ENCODE peak calls at places on chromosomes 11 and 22, in seven cellular contexts. N, T, B, F, M, D and H are unnamed samples.

GRCh38 chr11:64762916-64763803 is 3.4 kb upstream of the PYGM start:
- DNase-seq in N (peak), T (peak), B (peak), F (no peak), M (no peak), D (no peak), H (peak)

GRCh38 chr11:16809901-16810668 is 71.6 kb downstream of the C11orf58 start:
- DNase-seq in N (no peak), T (no peak), B (peak), F (no peak), M (no peak), D (no peak), H (no peak)

GRCh38 chr22:42296381-42296853 is 26.0 kb upstream of the TCF20 start:
- DNase-seq in N (no peak), T (no peak), B (no peak), F (no peak), M (no peak), D (no peak), H (no peak)

GRCh38 chr11:109112748-109113378 is 309.1 kb upstream of the C11orf87 start:
- DNase-seq in N (no peak), T (no peak), B (no peak), F (no peak), M (no peak), D (no peak), H (peak)

GRCh38 chr11:102114032-102114431 is 3.8 kb downstream of the YAP1 start:
- DNase-seq in N (peak), T (no peak), B (peak), F (no peak), M (no peak), D (no peak), H (peak)

GRCh38 chr11:77199346-77199745 is 71.3 kb downstream of the MYO7A start:
- DNase-seq in N (no peak), T (no peak), B (no peak), F (no peak), M (no peak), D (no peak), H (no peak)

GRCh38 chr22:43151251-43152000 is at the start of gene TSPO:
- DNase-seq in N (peak), T (peak), B (peak), F (no peak), M (peak), D (no peak), H (peak)

GRCh38 chr11:128415539-128415938 is 171.8 kb downstream of the ETS1 start:
- DNase-seq in N (no peak), T (no peak), B (peak), F (no peak), M (no peak), D (no peak), H (no peak)

GRCh38 chr22:49470741-49471134 is 356.9 kb downstream of the BRD1 start:
- DNase-seq in N (no peak), T (no peak), B (no peak), F (no peak), M (no peak), D (no peak), H (no peak)

GRCh38 chr22:19419464-19420178 is 11.9 kb downstream of the HIRA start:
- DNase-seq in N (no peak), T (no peak), B (peak), F (no peak), M (no peak), D (no peak), H (peak)

GRCh38 chr11:102608699-102609098 is 16.4 kb downstream of the MMP20 start:
- DNase-seq in N (no peak), T (no peak), B (no peak), F (no peak), M (no peak), D (no peak), H (no peak)

GRCh38 chr22:46706060-46706459 is 32.0 kb downstream of the CERK start:
- DNase-seq in N (no peak), T (no peak), B (no peak), F (no peak), M (no peak), D (no peak), H (no peak)

GRCh38 chr22:37187891-37188761 is at the start of gene C1QTNF6:
- DNase-seq in N (peak), T (peak), B (peak), F (no peak), M (peak), D (peak), H (peak)

GRCh38 chr11:131760191-131760951 is 390.0 kb downstream of the NTM start:
- DNase-seq in N (no peak), T (peak), B (peak), F (no peak), M (no peak), D (no peak), H (peak)

GRCh38 chr11:109680127-109680526 is 258.1 kb downstream of the C11orf87 start:
- DNase-seq in N (peak), T (no peak), B (peak), F (no peak), M (no peak), D (no peak), H (no peak)

GRCh38 chr11:574632-575323 is 1.5 kb upstream of the PHRF1 start:
- DNase-seq in N (no peak), T (no peak), B (no peak), F (no peak), M (no peak), D (no peak), H (no peak)

GRCh38 chr11:58391879-58392278 is 14.8 kb downstream of the OR5B3 start:
- DNase-seq in N (peak), T (no peak), B (peak), F (no peak), M (no peak), D (peak), H (no peak)

GRCh38 chr22:48415535-48415934 is 1412.1 kb downstream of the BRD1 start:
- DNase-seq in N (no peak), T (no peak), B (no peak), F (no peak), M (no peak), D (no peak), H (no peak)
- H2AK5ac ChIP-seq in N (no peak), T (no peak), B (no peak), F (no peak), M (no peak), D (no peak), H (no peak)

DNA sequence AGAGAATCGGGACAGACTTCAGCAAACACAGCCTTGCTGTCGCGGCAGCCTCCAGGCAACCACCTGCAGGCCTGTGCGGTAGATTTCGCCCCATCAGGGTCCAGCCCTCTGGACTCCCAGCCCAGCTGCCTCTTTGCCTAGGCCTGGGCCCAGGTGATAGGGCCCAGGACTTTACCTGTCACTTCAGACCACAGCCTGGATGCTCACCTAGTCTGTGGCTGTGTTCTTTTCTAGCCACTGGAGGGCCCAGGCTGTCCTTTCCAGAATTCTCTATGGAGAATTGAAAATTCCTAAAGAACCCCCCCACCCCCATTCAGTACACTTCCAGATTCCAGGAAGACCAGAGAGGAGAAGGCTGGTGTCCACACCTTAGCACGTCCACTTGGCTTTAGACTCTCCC is 30.6 kb upstream of the RAB1B start:
- DNase-seq in N (no peak), T (no peak), B (no peak), F (no peak), M (no peak), D (no peak), H (no peak)
- H3K4me2 ChIP-seq in N (no peak), T (no peak), B (no peak), F (no peak), M (no peak), D (no peak), H (no peak)

GRCh38 chr11:66366844-66367477 is 4.6 kb downstream of the SLC29A2 start:
- DNase-seq in N (no peak), T (no peak), B (no peak), F (no peak), M (no peak), D (no peak), H (no peak)
- H2AK5ac ChIP-seq in N (no peak), T (no peak), B (no peak), F (no peak), M (no peak), D (no peak), H (no peak)

GRCh38 chr11:45904309-45904915 is 2.7 kb downstream of the FREY1 start:
- DNase-seq in N (no peak), T (no peak), B (no peak), F (no peak), M (no peak), D (no peak), H (no peak)
- H3K4me2 ChIP-seq in N (no peak), T (no peak), B (no peak), F (no peak), M (no peak), D (no peak), H (no peak)

DNA sequence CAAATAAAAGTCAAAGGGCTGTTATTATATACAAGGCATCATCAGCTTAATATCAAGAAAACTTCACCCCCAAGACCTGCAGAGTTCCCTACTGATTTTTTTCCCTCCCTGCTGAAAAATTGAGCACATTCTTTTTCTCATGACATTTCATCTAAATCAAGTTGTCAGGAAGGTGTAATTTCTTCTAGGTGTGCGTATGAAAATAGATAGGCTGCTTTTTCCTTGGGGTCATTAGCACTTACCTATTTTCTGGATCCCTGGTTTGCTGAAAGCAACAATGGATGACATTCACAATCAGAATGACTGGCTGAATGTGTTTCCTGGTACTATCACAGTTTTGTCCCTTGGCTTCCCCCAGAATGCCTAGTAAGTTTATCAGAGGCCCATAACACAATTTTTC is 225.0 kb upstream of the KIRREL3 start:
- DNase-seq in N (no peak), T (no peak), B (no peak), F (no peak), M (no peak), D (no peak), H (no peak)
- H2AK5ac ChIP-seq in N (no peak), T (no peak), B (no peak), F (no peak), M (no peak), D (no peak), H (no peak)